ENCODE peak calls at places on chromosomes 13 and 19, in four cellular contexts. F, N, A and R are unnamed samples.

GRCh38 chr13:41588899-41589298 is 131.5 kb downstream of the RGCC start:
- DNase-seq in N (no peak), A (peak; percentile 74), F (peak; percentile 80), R (no peak)

GRCh38 chr13:50319603-50320296 is 304.5 kb downstream of the KCNRG start:
- DNase-seq in A (peak; percentile 43), N (no peak), F (no peak), R (no peak)

GRCh38 chr13:67736646-67737420 is 506.7 kb upstream of the PCDH9 start:
- DNase-seq in F (no peak), A (peak; percentile 89), N (no peak), R (peak; percentile 2)

GRCh38 chr13:19661126-19661525 is 27.7 kb downstream of the MPHOSPH8 start:
- DNase-seq in A (no peak), N (no peak), F (no peak), R (no peak)

GRCh38 chr13:77740931-77741586 is 43.6 kb downstream of the SLAIN1 start:
- DNase-seq in A (no peak), F (no peak), N (no peak), R (no peak)

GRCh38 chr19:34017024-34017423 is 155.3 kb upstream of the LSM14A start:
- DNase-seq in A (no peak), F (no peak), N (no peak), R (no peak)

GRCh38 chr19:38650911-38651584 is 3.6 kb downstream of the ACTN4 start:
- DNase-seq in F (peak; percentile 92), N (peak; percentile 78), A (peak; percentile 31), R (no peak)

GRCh38 chr19:19354007-19354406 is 33.4 kb downstream of the MAU2 start:
- DNase-seq in A (no peak), N (no peak), F (peak; percentile 38), R (no peak)

GRCh38 chr13:20489185-20489820 is 36.4 kb downstream of the CRYL1 start:
- DNase-seq in N (no peak), F (no peak), A (no peak), R (no peak)

GRCh38 chr19:8320564-8321066 is 560 bp downstream of the NDUFA7 start:
- DNase-seq in F (peak; percentile 86), N (no peak), A (no peak), R (peak; percentile 37)

DNA sequence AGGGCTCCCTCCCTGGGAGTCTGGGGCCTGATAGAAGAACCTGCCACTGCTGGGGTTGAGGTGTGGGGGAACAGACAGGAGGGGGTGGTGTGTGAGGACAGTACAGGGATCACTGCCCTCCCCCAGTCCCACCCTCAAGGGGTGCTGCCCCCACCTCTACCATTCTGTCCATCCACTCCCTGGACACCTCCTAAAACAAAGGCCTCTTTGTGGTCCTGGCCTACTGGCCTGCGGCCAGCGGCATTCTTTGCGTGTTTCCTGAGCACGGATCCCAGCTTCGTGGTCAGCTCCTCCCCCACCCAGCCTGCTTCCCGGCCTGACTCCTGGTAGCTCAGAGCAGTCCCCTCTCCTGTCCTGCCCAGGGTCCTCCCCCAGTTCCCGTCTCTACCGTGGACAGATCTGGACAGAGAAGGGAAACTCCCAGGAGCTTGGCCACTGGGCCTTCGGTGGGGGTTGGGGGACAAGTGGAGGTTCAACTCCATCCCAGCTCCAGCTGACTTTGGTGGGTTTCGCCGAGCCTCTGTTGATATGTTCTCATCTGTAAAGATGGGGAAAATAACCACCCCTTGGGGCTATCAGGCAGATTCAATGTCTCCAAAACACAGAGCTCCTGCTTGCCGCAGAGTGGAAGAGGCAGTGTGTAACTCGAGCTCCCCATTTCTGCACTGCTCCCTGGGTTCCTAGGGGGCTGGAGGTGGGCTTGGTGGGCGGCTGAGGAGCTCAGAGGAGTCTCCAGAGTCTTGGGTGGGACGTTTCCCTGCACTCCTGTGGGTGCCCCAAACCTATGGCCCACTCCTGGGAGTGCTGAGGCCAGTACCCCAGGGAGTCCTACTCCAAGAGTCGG is 48.7 kb downstream of the LYL1 start:
- DNase-seq in F (peak; percentile 97), N (peak; percentile 97), A (peak; percentile 91), R (peak; percentile 56)
- H3K4me3 ChIP-seq in F (peak overlapping the region; percentile 28), N (no peak overlapping the region), A (peak overlapping the region; percentile 6), R (no peak overlapping the region)

DNA sequence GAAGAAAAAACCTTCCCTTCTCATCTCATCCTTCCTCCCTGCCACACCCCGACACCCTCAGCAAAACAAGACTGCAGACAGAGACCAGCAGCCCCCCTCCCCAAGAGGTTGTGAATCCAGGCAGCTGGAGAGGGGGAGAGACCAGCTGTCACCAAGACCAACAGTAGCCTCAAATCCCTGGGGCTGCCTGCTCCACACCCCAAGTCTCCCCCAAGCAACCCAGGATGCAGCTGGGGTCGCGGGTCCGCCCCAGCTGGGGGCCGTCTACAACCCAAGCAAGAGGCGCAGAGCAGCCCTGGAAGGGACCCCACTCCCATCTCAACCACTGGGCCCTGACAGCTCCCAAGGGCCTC is 7.1 kb downstream of the KLF16 start:
- DNase-seq in A (no peak), N (no peak), F (no peak), R (peak; percentile 80)
- H3K4me3 ChIP-seq in A (no peak overlapping the region), N (peak overlapping the region; percentile 24), F (no peak overlapping the region), R (peak overlapping the region; percentile 59)

GRCh38 chr19:15149704-15150103 is 42.5 kb downstream of the SYDE1 start:
- DNase-seq in F (no peak), N (no peak), A (no peak), R (no peak)

GRCh38 chr19:15141143-15141542 is 33.9 kb downstream of the SYDE1 start:
- DNase-seq in N (no peak), A (no peak), F (no peak), R (no peak)

GRCh38 chr19:15147090-15147489 is 39.9 kb downstream of the SYDE1 start:
- DNase-seq in N (no peak), F (no peak), A (no peak), R (no peak)

GRCh38 chr19:15142313-15142712 is 35.1 kb downstream of the SYDE1 start:
- DNase-seq in N (no peak), A (no peak), F (no peak), R (no peak)

GRCh38 chr19:15144046-15144646 is 36.9 kb downstream of the SYDE1 start:
- DNase-seq in A (no peak), N (no peak), F (no peak), R (no peak)
- H3K4me3 ChIP-seq in A (no peak overlapping the region), N (no peak overlapping the region), F (no peak overlapping the region), R (no peak overlapping the region)

DNA sequence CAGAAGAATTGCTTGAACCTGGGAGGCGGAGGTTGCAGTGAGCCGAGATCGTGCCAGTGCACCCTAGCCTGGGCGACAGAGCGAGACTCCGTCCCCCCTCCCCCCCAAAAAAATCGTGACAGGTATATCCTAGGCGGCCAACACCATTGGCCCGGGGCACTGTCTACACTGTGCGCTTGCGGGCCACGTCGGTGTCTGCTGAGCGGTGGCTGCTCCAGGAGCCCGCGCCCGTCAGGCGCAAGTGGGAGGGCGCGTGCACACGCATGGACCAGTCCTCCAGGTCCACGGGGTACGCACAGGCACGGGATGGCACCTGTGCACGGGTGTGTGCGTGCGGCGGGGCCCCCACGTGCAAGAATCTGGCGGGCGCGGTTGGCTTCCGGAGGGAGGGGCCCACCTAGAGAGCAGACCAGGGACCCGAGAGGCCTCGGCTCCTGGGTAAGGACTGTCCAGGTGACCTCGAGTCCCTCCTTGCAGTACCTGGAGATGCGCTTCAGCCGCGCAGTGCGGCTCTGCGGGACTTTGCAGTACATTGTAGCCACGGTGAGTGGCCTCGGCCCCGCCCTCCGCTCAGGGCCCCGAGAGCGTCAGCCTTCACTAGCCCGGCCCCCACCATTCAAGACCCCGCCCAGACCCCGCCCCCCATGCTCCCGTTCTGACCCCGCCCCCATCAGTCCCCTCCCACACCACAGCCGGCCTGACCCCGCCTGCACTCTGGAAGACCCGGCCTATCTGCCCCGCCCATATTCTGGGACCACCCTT is 2.1 kb downstream of the SLC5A5 start:
- DNase-seq in N (no peak), A (no peak), F (peak; percentile 92), R (peak; percentile 99)
- H3K4me3 ChIP-seq in N (no peak overlapping the region), A (no peak overlapping the region), F (no peak overlapping the region), R (peak overlapping the region; percentile 70)

DNA sequence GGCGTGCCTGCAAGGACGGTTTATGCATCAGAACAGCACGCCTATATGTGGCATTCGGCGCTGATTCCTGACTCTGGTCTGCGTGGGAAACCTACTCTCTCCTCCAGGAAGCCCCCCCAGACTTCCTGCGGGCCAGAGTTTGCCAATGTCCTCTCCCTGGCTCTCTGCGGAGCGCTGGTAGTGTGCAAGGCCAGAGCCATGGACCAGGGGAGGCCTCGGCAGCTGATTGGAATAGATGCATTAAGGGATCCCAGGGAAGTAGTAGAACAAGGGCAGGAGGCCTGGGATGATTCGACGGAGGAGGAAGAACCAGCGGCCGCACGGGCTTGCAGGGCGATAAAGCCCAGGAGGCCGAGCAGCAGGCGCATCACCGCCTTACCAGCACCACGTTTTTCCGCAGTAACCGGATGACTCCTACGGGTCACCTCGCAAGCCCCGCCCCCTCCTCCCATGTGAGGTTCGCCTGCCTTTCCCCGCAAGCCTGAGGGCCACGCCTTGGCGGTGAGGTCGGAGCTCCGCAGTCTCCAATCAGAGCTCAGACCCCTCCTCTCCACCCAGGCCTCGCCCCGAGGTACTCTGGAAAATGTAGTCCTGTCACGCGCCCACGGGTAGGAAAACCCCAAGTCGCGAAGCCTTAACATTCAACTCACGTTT is 5.0 kb downstream of the CLEC11A start:
- DNase-seq in F (peak; percentile 91), N (peak; percentile 71), A (no peak), R (peak; percentile 97)
- H3K4me3 ChIP-seq in F (peak overlapping the region; percentile 34), N (no peak overlapping the region), A (no peak overlapping the region), R (peak overlapping the region; percentile 30)

GRCh38 chr13:98173431-98173921 is 3.6 kb downstream of the RNF113B start:
- DNase-seq in F (peak; percentile 94), A (peak; percentile 98), N (peak; percentile 65), R (peak; percentile 52)

GRCh38 chr13:98174321-98174720 is 2.7 kb downstream of the RNF113B start:
- DNase-seq in F (no peak), A (no peak), N (no peak), R (no peak)

GRCh38 chr13:98172570-98173405 is 4.3 kb downstream of the RNF113B start:
- DNase-seq in N (no peak), F (no peak), A (no peak), R (no peak)

GRCh38 chr13:98169331-98169730 is 7.7 kb downstream of the RNF113B start:
- DNase-seq in N (no peak), A (no peak), F (no peak), R (no peak)

GRCh38 chr13:98171806-98172569 is 5.1 kb downstream of the RNF113B start:
- DNase-seq in F (peak; percentile 84), A (no peak), N (no peak), R (peak; percentile 30)
- H3K4me3 ChIP-seq in F (peak overlapping the region; percentile 44), A (no peak overlapping the region), N (no peak overlapping the region), R (no peak overlapping the region)

DNA sequence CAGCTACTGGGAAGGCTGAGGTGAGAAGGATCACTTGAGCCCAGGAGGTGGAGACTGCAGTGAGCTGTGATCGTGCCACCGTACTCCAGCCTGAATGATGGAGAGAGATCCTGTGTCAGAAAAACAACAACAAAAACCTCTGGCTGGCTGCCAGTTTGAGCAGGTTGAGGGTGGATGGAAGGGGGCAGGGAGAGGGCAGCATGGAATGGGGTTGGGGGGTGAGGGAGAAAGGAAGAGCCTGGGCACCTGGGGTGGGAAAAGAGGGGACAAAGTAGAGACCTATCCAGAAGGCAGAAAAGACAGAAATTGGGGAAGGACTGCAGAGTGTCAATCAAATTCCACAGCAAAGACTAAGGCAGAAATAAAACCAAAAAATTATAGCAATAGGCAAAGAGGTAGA is 4.7 kb downstream of the SLC1A5 start:
- DNase-seq in F (peak; percentile 19), A (no peak), N (no peak), R (peak; percentile 26)
- H3K4me3 ChIP-seq in F (peak overlapping the region; percentile 80), A (no peak overlapping the region), N (no peak overlapping the region), R (peak overlapping the region; percentile 99)

DNA sequence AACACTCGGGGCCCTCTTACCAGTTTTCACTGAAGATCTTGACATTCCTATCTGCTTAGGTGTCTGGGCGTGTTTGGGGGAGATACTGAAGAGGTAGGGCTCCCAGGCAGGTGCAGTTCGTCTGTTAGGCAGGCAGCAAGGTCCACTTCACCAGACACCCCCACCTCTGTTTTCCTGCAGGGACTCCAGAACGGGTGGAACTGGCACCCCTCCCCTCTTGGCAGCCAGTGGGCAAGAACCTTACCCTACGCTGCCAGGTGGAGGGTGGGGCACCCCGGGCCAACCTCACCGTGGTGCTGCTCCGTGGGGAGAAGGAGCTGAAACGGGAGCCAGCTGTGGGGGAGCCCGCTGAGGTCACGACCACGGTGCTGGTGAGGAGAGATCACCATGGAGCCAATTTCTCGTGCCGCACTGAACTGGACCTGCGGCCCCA is 3.4 kb upstream of the ICAM4 start:
- DNase-seq in A (no peak), F (peak; percentile 6), N (no peak), R (peak; percentile 15)
- H3K4me3 ChIP-seq in A (no peak overlapping the region), F (no peak overlapping the region), N (no peak overlapping the region), R (no peak overlapping the region)